ENCODE peak calls at places on chromosomes 5 and 9, in four cellular contexts. W is SK-N-SH, Y is HepG2, N is GM12878. R is an unnamed sample.

GRCh38 chr5:56164371-56164770 is 68.8 kb downstream of the ANKRD55 start:
- DNase-seq in W (peak), Y (no peak), N (no peak), R (no peak)

GRCh38 chr5:55037046-55037771 is 13.2 kb downstream of the GZMK start:
- DNase-seq in W (no peak), Y (no peak), N (no peak), R (no peak)

GRCh38 chr5:94893404-94894145 is 275.1 kb downstream of the SLF1 start:
- DNase-seq in W (peak), Y (no peak), N (no peak), R (no peak)

GRCh38 chr5:126544087-126544740 is 50.8 kb downstream of the ALDH7A1 start:
- DNase-seq in W (peak), Y (peak), N (no peak), R (peak)

GRCh38 chr9:69385474-69386091 is 60.6 kb downstream of the ENTREP1 start:
- DNase-seq in W (no peak), Y (no peak), N (no peak), R (no peak)

GRCh38 chr5:108687599-108688220 is 60.0 kb upstream of the FER start:
- DNase-seq in W (no peak), Y (no peak), N (no peak), R (no peak)

GRCh38 chr5:74055446-74056097 is 429.6 kb downstream of the ARHGEF28 start:
- DNase-seq in W (no peak), Y (no peak), N (no peak), R (no peak)

GRCh38 chr9:34493972-34494535 is 28.7 kb downstream of the ENHO start:
- DNase-seq in W (no peak), Y (no peak), N (no peak), R (peak)

GRCh38 chr9:22413884-22414283 is 32.7 kb upstream of the DMRTA1 start:
- DNase-seq in W (no peak), Y (no peak), N (no peak), R (no peak)

DNA sequence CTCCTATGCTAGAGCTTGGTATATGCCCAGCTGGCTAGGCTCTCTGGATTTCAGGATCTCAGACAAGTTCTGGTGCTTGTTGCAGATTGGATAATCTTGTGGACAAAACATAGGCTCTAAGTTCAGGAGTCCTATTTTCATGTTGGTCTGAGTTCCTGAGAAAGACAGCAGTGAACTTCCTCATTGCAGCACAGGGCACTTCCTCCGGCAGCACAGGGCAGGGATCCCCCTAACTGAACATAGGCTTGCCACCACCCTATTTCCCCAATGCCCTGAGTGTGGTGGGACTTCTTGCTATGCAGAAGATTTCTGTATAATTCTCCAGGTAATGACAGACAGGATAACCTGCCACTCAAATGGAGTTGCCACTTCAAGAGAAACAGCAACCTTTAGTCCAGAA is 220.1 kb downstream of the PIK3R1 start:
- DNase-seq in W (no peak), Y (no peak), N (no peak), R (no peak)
- TF ChIP-seq ZBTB33 in W (no peak), Y (no peak), N (no peak), R (no peak)

DNA sequence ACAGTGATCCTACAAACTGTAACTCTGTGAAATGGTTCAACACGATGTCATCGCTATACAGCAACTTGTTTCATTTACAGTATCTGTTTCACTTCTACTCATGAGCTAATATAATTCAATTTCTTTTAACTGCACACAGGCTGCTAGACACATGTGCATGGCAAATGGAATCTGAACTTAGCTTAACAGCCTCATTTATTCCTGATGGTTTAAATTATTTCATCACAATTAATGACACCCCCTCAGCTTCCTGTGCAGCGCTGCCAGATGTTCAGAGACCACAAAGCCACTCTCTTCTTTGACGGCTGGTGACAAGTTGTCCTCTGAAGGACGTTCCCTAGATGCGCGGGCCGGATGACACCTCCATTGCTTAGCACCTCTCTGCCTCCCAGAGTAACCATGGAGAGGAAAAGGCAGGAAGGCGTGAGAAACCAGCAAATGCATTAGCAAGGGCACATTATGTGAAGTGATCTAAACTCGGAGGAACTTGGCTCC is 191.1 kb downstream of the BNC2 start:
- DNase-seq in W (peak), Y (no peak), N (no peak), R (no peak)
- TF ChIP-seq ZBTB33 in W (no peak), Y (no peak), N (no peak), R (no peak)

GRCh38 chr5:58946232-58946631 is 363.4 kb downstream of the RAB3C start:
- DNase-seq in W (no peak), Y (no peak), N (no peak), R (no peak)
- TF ChIP-seq ZBTB33 in W (no peak), Y (no peak), N (no peak), R (no peak)

DNA sequence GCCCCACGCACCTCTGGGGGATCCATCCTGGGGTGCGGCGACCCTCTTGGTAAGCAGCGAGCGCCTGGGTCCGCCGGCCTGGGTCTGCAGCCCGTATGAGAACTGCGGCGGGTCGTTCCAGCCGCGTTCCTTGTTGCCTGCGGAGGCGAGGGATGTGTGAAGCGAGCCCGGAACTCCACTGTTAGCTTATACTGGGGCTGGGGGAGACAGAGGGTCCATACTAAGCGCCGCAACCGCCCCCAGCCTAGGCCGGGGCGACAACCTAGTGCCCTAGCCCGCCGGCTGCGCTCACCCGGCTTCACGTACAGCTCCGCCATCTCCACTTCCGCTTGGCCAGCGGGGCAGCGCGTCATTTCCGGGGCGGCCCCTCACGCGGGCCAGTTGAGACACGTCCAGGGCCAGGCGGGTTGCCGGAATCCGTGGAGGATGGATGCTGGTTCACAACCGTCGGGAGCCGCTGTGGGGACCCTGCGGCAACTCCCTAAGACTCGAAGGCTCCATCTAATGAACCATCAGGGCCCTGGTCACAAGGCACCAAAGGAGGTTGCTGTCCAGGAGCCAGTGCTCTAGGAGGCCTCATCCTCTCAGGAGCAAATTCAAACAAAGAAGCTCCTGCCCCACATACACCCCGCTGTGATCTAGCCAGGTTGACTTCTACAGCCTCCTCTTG is at the start of gene SRA1:
- DNase-seq in W (peak), Y (peak), N (peak), R (peak)
- TF ChIP-seq ZBTB33 in W (no peak), Y (peak), N (no peak), R (peak)

GRCh38 chr9:1956958-1957357 is 58.2 kb upstream of the SMARCA2 start:
- DNase-seq in W (no peak), Y (no peak), N (no peak), R (no peak)
- TF ChIP-seq ZBTB33 in W (no peak), Y (no peak), N (no peak), R (no peak)